ENCODE peak calls at places on chromosomes 16 and 17, in seven cellular contexts. L is IMR-90, C is upper lobe of left lung, T is right lobe of liver, Q is heart left ventricle, W is gastrocnemius medialis, X is A549. U is an unnamed sample.

GRCh38 chr17:39647242-39647641 is 10.3 kb downstream of the STARD3 start:
- ATAC-seq in W (no peak), C (peak; percentile 35), T (no peak), X (no peak), Q (peak; percentile 10), L (no peak), U (no peak)

GRCh38 chr17:50531428-50532025 is 1.0 kb upstream of the EPN3 start:
- ATAC-seq in W (no peak), T (no peak), L (no peak), C (no peak), X (no peak), Q (no peak), U (no peak)

GRCh38 chr16:50273888-50274770 is 7.8 kb downstream of the ADCY7 start:
- ATAC-seq in W (no peak), T (peak; percentile 26), Q (peak; percentile 23), X (no peak), L (no peak), C (peak; percentile 62), U (no peak)

GRCh38 chr17:57485916-57486315 is 229.6 kb downstream of the MSI2 start:
- ATAC-seq in X (no peak), L (no peak), C (no peak), W (no peak), Q (no peak), T (no peak), U (no peak)

GRCh38 chr16:1256874-1257322 is 1.0 kb downstream of the TPSD1 start:
- ATAC-seq in L (no peak), W (no peak), X (peak; percentile 9), C (peak; percentile 7), T (no peak), Q (no peak), U (no peak)

GRCh38 chr16:48605518-48606110 is 4.4 kb downstream of the N4BP1 start:
- ATAC-seq in W (no peak), C (no peak), Q (peak; percentile 34), L (no peak), X (no peak), T (peak; percentile 72), U (no peak)

GRCh38 chr16:15976929-15977637 is 27.7 kb downstream of the ABCC1 start:
- ATAC-seq in W (no peak), L (peak; percentile 53), T (no peak), Q (peak; percentile 82), C (peak; percentile 93), X (peak; percentile 79), U (peak; percentile 78)

GRCh38 chr16:22397459-22397858 is 23.0 kb upstream of the CDR2 start:
- ATAC-seq in L (peak; percentile 97), Q (no peak), W (no peak), T (no peak), X (no peak), C (no peak), U (no peak)

DNA sequence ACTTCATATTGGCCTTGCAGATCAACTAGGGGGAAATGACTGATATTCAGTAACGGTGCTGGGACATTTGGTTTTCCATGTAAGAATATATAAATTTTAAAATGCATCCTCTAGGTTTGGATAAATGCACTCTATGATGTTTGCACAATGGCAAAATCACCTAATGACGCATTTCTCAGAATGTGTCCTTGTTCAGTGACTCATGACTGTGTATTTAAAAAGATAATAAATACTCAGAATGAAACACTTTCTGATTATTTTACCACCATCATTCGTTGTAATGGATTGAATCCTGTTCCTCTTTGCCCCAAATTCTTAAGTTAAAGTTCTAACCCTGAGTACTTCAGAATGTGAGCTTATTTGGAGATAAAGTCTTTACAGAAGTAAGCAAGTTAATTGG is 17.2 kb upstream of the ADGRG1 start:
- ATAC-seq in T (no peak), W (no peak), X (peak; percentile 51), C (no peak), Q (no peak), L (peak; percentile 68), U (no peak)
- TF ChIP-seq POLR2A in T (no peak), W (no peak), X (no peak), C (no peak), Q (no peak), L (no peak), U (no peak)

GRCh38 chr17:81871387-81872120 is 417 bp upstream of the ARHGDIA start:
- ATAC-seq in W (peak; percentile 88), Q (peak; percentile 40), C (peak; percentile 84), X (no peak), T (peak; percentile 8), L (peak; percentile 4), U (peak; percentile 23)
- TF ChIP-seq POLR2A in W (peak; percentile 97), Q (no peak), C (peak; percentile 98), X (peak; percentile 77), T (peak; percentile 92), L (peak; percentile 4), U (peak; percentile 95)

GRCh38 chr17:78186689-78187595 is at the start of the genes AFMID and TK1:
- ATAC-seq in T (peak; percentile 93), X (peak; percentile 94), W (peak; percentile 97), C (peak; percentile 98), L (peak; percentile 99), Q (peak; percentile 98), U (peak; percentile 98)
- TF ChIP-seq POLR2A in T (peak; percentile 85), X (peak; percentile 95), W (peak; percentile 33), C (peak; percentile 83), L (peak; percentile 82), Q (peak; percentile 41), U (no peak)

GRCh38 chr17:77206557-77206956 is 65.8 kb downstream of the SEC14L1 start:
- ATAC-seq in Q (peak; percentile 50), W (no peak), L (no peak), T (peak; percentile 67), X (no peak), C (peak; percentile 48), U (no peak)
- TF ChIP-seq POLR2A in Q (no peak), W (no peak), L (no peak), T (no peak), X (no peak), C (no peak), U (no peak)

GRCh38 chr17:30905742-30906100 is 317 bp downstream of the TEFM start:
- ATAC-seq in T (peak; percentile 66), X (peak; percentile 77), C (peak; percentile 67), L (peak; percentile 50), Q (no peak), W (peak; percentile 61), U (peak; percentile 49)

GRCh38 chr17:30908717-30909420 is 2.8 kb upstream of the TEFM start:
- ATAC-seq in X (no peak), C (no peak), T (no peak), L (no peak), Q (no peak), W (no peak), U (no peak)

GRCh38 chr17:30906101-30906911 is at the start of gene TEFM:
- ATAC-seq in X (peak; percentile 97), C (peak; percentile 99), Q (peak; percentile 98), L (peak; percentile 99), W (peak; percentile 97), T (peak; percentile 99), U (peak; percentile 96)
- TF ChIP-seq POLR2A in X (peak; percentile 94), C (peak; percentile 84), Q (no peak), L (peak; percentile 81), W (peak; percentile 23), T (peak; percentile 68), U (peak; percentile 50)

U was measured in gastroesophageal sphincter.